ENCODE peak calls at places on chromosome 21, in eight cellular contexts. One of them, this sample, is unnamed.

GRCh38 chr21:31618696-31619430 is 40.6 kb upstream of the SOD1 start:
- DNase-seq in kidney glomerular epithelial cell: no peak
- DNase-seq in GM13976: no peak
- DNase-seq in GM12892: no peak
- DNase-seq in colonic mucosa: no peak
- DNase-seq in NCI-H1105 treated with DMSO at 0.1 percent for 48 hours: no peak
- DNase-seq in naive thymus-derived CD4-positive, alpha-beta T cell: no peak
- DNase-seq in foreskin keratinocyte: no peak
- DNase-seq in this sample: no peak

GRCh38 chr21:33132054-33132453 is 62.1 kb downstream of the OLIG1 start:
- DNase-seq in kidney glomerular epithelial cell: no peak
- DNase-seq in GM13976: no peak
- DNase-seq in GM12892: no peak
- DNase-seq in colonic mucosa: no peak
- DNase-seq in NCI-H1105 treated with DMSO at 0.1 percent for 48 hours: no peak
- DNase-seq in naive thymus-derived CD4-positive, alpha-beta T cell: no peak
- DNase-seq in foreskin keratinocyte: no peak
- DNase-seq in this sample: no peak

GRCh38 chr21:31991356-31992331 is 118.8 kb downstream of the HUNK start:
- DNase-seq in kidney glomerular epithelial cell: no peak
- DNase-seq in GM13976: no peak
- DNase-seq in GM12892: no peak
- DNase-seq in colonic mucosa: no peak
- DNase-seq in NCI-H1105 treated with DMSO at 0.1 percent for 48 hours: no peak
- DNase-seq in naive thymus-derived CD4-positive, alpha-beta T cell: no peak
- DNase-seq in foreskin keratinocyte: no peak
- DNase-seq in this sample: no peak

GRCh38 chr21:44686843-44687561 is 5.0 kb upstream of the KRTAP12-1 start:
- DNase-seq in kidney glomerular epithelial cell: no peak
- DNase-seq in GM13976: no peak
- DNase-seq in GM12892: no peak
- DNase-seq in colonic mucosa: no peak
- DNase-seq in NCI-H1105 treated with DMSO at 0.1 percent for 48 hours: no peak
- DNase-seq in naive thymus-derived CD4-positive, alpha-beta T cell: no peak
- DNase-seq in foreskin keratinocyte: no peak
- DNase-seq in this sample: no peak

GRCh38 chr21:14979264-14979663 is 85.5 kb downstream of the NRIP1 start:
- DNase-seq in kidney glomerular epithelial cell: no peak
- DNase-seq in GM13976: no peak
- DNase-seq in GM12892: no peak
- DNase-seq in colonic mucosa: no peak
- DNase-seq in NCI-H1105 treated with DMSO at 0.1 percent for 48 hours: no peak
- DNase-seq in naive thymus-derived CD4-positive, alpha-beta T cell: no peak
- DNase-seq in foreskin keratinocyte: no peak
- DNase-seq in this sample: no peak

GRCh38 chr21:45123440-45123839 is 49.1 kb downstream of the ADARB1 start:
- DNase-seq in kidney glomerular epithelial cell: no peak
- DNase-seq in GM13976: no peak
- DNase-seq in GM12892: no peak
- DNase-seq in colonic mucosa: no peak
- DNase-seq in NCI-H1105 treated with DMSO at 0.1 percent for 48 hours: no peak
- DNase-seq in naive thymus-derived CD4-positive, alpha-beta T cell: no peak
- DNase-seq in foreskin keratinocyte: no peak
- DNase-seq in this sample: no peak

GRCh38 chr21:42107177-42107880 is 36.2 kb downstream of the UMODL1 start:
- DNase-seq in kidney glomerular epithelial cell: no peak
- DNase-seq in GM13976: no peak
- DNase-seq in GM12892: no peak
- DNase-seq in colonic mucosa: no peak
- DNase-seq in NCI-H1105 treated with DMSO at 0.1 percent for 48 hours: no peak
- DNase-seq in naive thymus-derived CD4-positive, alpha-beta T cell: no peak
- DNase-seq in foreskin keratinocyte: no peak
- DNase-seq in this sample: no peak

GRCh38 chr21:43763901-43764523 is 12.1 kb downstream of the CSTB start:
- DNase-seq in kidney glomerular epithelial cell: no peak
- DNase-seq in GM13976: no peak
- DNase-seq in GM12892: no peak
- DNase-seq in colonic mucosa: no peak
- DNase-seq in NCI-H1105 treated with DMSO at 0.1 percent for 48 hours: no peak
- DNase-seq in naive thymus-derived CD4-positive, alpha-beta T cell: no peak
- DNase-seq in foreskin keratinocyte: no peak
- DNase-seq in this sample: no peak

GRCh38 chr21:46097826-46098286 is at the start of gene COL6A2:
- DNase-seq in kidney glomerular epithelial cell: no peak
- DNase-seq in GM13976: peak; percentile 77
- DNase-seq in GM12892: peak; percentile 30
- DNase-seq in colonic mucosa: peak; percentile 40
- DNase-seq in NCI-H1105 treated with DMSO at 0.1 percent for 48 hours: peak; percentile 34
- DNase-seq in naive thymus-derived CD4-positive, alpha-beta T cell: no peak
- DNase-seq in foreskin keratinocyte: no peak
- DNase-seq in this sample: peak; percentile 63

GRCh38 chr21:39630191-39630591 is 17.5 kb downstream of the B3GALT5 start:
- DNase-seq in kidney glomerular epithelial cell: peak; percentile 91
- DNase-seq in GM13976: no peak
- DNase-seq in GM12892: no peak
- DNase-seq in colonic mucosa: no peak
- DNase-seq in NCI-H1105 treated with DMSO at 0.1 percent for 48 hours: no peak
- DNase-seq in naive thymus-derived CD4-positive, alpha-beta T cell: no peak
- DNase-seq in foreskin keratinocyte: no peak
- DNase-seq in this sample: no peak

GRCh38 chr21:41960386-41960785 is 6.6 kb upstream of the C2CD2 start:
- DNase-seq in kidney glomerular epithelial cell: no peak
- DNase-seq in GM13976: no peak
- DNase-seq in GM12892: no peak
- DNase-seq in colonic mucosa: no peak
- DNase-seq in NCI-H1105 treated with DMSO at 0.1 percent for 48 hours: no peak
- DNase-seq in naive thymus-derived CD4-positive, alpha-beta T cell: no peak
- DNase-seq in foreskin keratinocyte: no peak
- DNase-seq in this sample: no peak

GRCh38 chr21:36723371-36723881 is 24.5 kb downstream of the SIM2 start:
- DNase-seq in kidney glomerular epithelial cell: no peak
- DNase-seq in GM13976: no peak
- DNase-seq in GM12892: no peak
- DNase-seq in colonic mucosa: no peak
- DNase-seq in NCI-H1105 treated with DMSO at 0.1 percent for 48 hours: no peak
- DNase-seq in naive thymus-derived CD4-positive, alpha-beta T cell: no peak
- DNase-seq in foreskin keratinocyte: no peak
- DNase-seq in this sample: no peak

GRCh38 chr21:15240846-15241245 is 176.0 kb upstream of the NRIP1 start:
- DNase-seq in kidney glomerular epithelial cell: no peak
- DNase-seq in GM13976: no peak
- DNase-seq in GM12892: no peak
- DNase-seq in colonic mucosa: no peak
- DNase-seq in NCI-H1105 treated with DMSO at 0.1 percent for 48 hours: no peak
- DNase-seq in naive thymus-derived CD4-positive, alpha-beta T cell: no peak
- DNase-seq in foreskin keratinocyte: no peak
- DNase-seq in this sample: peak; percentile 36

GRCh38 chr21:37145635-37146111 is 72.6 kb downstream of the TTC3 start:
- DNase-seq in kidney glomerular epithelial cell: no peak
- DNase-seq in GM13976: no peak
- DNase-seq in GM12892: no peak
- DNase-seq in colonic mucosa: no peak
- DNase-seq in NCI-H1105 treated with DMSO at 0.1 percent for 48 hours: no peak
- DNase-seq in naive thymus-derived CD4-positive, alpha-beta T cell: no peak
- DNase-seq in foreskin keratinocyte: peak; percentile 76
- DNase-seq in this sample: no peak

GRCh38 chr21:35254752-35255138 is 205.6 kb upstream of the RUNX1 start:
- DNase-seq in kidney glomerular epithelial cell: no peak
- DNase-seq in GM13976: no peak
- DNase-seq in GM12892: no peak
- DNase-seq in colonic mucosa: no peak
- DNase-seq in NCI-H1105 treated with DMSO at 0.1 percent for 48 hours: no peak
- DNase-seq in naive thymus-derived CD4-positive, alpha-beta T cell: no peak
- DNase-seq in foreskin keratinocyte: no peak
- DNase-seq in this sample: no peak

GRCh38 chr21:16308269-16308668 is 578.5 kb downstream of the USP25 start:
- DNase-seq in kidney glomerular epithelial cell: no peak
- DNase-seq in GM13976: no peak
- DNase-seq in GM12892: no peak
- DNase-seq in colonic mucosa: no peak
- DNase-seq in NCI-H1105 treated with DMSO at 0.1 percent for 48 hours: peak; percentile 47
- DNase-seq in naive thymus-derived CD4-positive, alpha-beta T cell: no peak
- DNase-seq in foreskin keratinocyte: peak; percentile 52
- DNase-seq in this sample: peak; percentile 21

GRCh38 chr21:39575778-39576177 is 37.0 kb upstream of the B3GALT5 start:
- DNase-seq in kidney glomerular epithelial cell: peak; percentile 10
- DNase-seq in GM13976: no peak
- DNase-seq in GM12892: no peak
- DNase-seq in colonic mucosa: no peak
- DNase-seq in NCI-H1105 treated with DMSO at 0.1 percent for 48 hours: no peak
- DNase-seq in naive thymus-derived CD4-positive, alpha-beta T cell: no peak
- DNase-seq in foreskin keratinocyte: peak; percentile 45
- DNase-seq in this sample: no peak

This sample was measured in fibroblast of pulmonary artery.